ENCODE peak calls at places on chromosome 13, in nine cellular contexts. P is BE2C, X is K562, Y is endothelial cell, D is stomach, M is fibroblast of lung, R is progenitor cell of endocrine pancreas, B is upper lobe of left lung, Z is AG10803. G is an unnamed sample.

GRCh38 chr13:99417821-99418662 is 83.2 kb upstream of the TM9SF2 start:
- DNase-seq in P (no peak), X (no peak), Y (no peak), D (peak), M (peak), R (no peak), B (no peak), Z (no peak), G (no peak)

GRCh38 chr13:85798999-85799646 is at the start of gene SLITRK6:
- DNase-seq in P (peak), X (no peak), Y (peak), D (no peak), M (peak), R (no peak), B (no peak), Z (no peak), G (no peak)

GRCh38 chr13:97878421-97879375 is 74.8 kb upstream of the IPO5 start:
- DNase-seq in P (no peak), X (no peak), Y (no peak), D (no peak), M (peak), R (no peak), B (no peak), Z (no peak), G (no peak)

GRCh38 chr13:110832531-110832930 is 82.3 kb downstream of the ANKRD10 start:
- DNase-seq in P (no peak), X (no peak), Y (no peak), D (no peak), M (no peak), R (no peak), B (peak), Z (no peak), G (no peak)

GRCh38 chr13:61960981-61961380 is 545.3 kb upstream of the PCDH20 start:
- DNase-seq in P (no peak), X (no peak), Y (no peak), D (no peak), M (no peak), R (no peak), B (no peak), Z (no peak), G (no peak)

GRCh38 chr13:95243207-95243606 is 58.0 kb downstream of the ABCC4 start:
- DNase-seq in P (no peak), X (peak), Y (no peak), D (no peak), M (peak), R (no peak), B (no peak), Z (no peak), G (no peak)

GRCh38 chr13:97856001-97856675 is 97.3 kb upstream of the IPO5 start:
- DNase-seq in P (peak), X (no peak), Y (no peak), D (no peak), M (peak), R (no peak), B (no peak), Z (peak), G (no peak)

GRCh38 chr13:99258210-99258860 is at the start of gene GPR18:
- DNase-seq in P (no peak), X (no peak), Y (no peak), D (no peak), M (no peak), R (no peak), B (no peak), Z (no peak), G (no peak)

GRCh38 chr13:110541526-110541920 is 20.0 kb downstream of the RAB20 start:
- DNase-seq in P (no peak), X (no peak), Y (no peak), D (peak), M (peak), R (no peak), B (no peak), Z (peak), G (no peak)

GRCh38 chr13:100542546-100543156 is 45.9 kb downstream of the GGACT start:
- DNase-seq in P (no peak), X (peak), Y (no peak), D (no peak), M (peak), R (no peak), B (no peak), Z (peak), G (no peak)

GRCh38 chr13:47397739-47398138 is 500.9 kb upstream of the HTR2A start:
- DNase-seq in P (no peak), X (no peak), Y (no peak), D (no peak), M (peak), R (no peak), B (no peak), Z (no peak), G (no peak)
- TF ChIP-seq CTCF in P (peak), X (no peak), Y (no peak), D (no peak), M (no peak), R (no peak), B (no peak), Z (no peak), G (no peak)

DNA sequence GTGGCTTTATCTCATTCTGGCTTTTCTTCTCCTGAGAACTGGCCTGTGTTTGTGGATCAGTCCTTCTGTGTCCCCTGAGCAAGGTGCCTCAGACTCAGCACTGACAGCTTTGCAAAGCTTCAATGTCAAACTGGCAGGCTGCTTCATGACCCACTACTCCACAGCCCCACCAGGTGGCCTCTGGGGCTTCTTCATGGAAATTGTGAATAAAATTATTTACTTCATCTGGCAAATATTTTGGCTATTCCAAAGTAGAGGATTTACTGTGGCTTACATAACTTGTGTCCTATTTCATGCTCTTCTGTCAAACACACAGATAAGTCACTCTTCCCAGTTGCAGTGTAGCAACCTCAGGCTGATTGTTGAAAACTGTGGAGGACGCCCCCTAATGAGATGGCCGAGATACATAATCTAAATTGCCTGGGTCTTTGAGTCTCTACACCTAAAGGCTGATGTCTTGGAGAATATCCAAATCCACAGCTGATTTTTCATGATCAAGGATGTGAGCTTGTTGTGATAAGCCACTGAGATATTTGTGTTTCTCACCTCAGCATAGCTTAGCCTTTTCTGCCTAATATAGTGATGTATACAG is 721.9 kb upstream of the SLC10A2 start:
- DNase-seq in P (peak), X (no peak), Y (peak), D (no peak), M (no peak), R (no peak), B (no peak), Z (no peak), G (no peak)
- TF ChIP-seq CTCF in P (peak), X (no peak), Y (peak), D (no peak), M (peak), R (peak), B (no peak), Z (no peak), G (peak)

GRCh38 chr13:45473627-45474026 is 8.9 kb downstream of the COG3 start:
- DNase-seq in P (peak), X (peak), Y (no peak), D (no peak), M (no peak), R (no peak), B (no peak), Z (no peak), G (no peak)
- TF ChIP-seq CTCF in P (peak), X (peak), Y (peak), D (no peak), M (peak), R (peak), B (no peak), Z (no peak), G (peak)

DNA sequence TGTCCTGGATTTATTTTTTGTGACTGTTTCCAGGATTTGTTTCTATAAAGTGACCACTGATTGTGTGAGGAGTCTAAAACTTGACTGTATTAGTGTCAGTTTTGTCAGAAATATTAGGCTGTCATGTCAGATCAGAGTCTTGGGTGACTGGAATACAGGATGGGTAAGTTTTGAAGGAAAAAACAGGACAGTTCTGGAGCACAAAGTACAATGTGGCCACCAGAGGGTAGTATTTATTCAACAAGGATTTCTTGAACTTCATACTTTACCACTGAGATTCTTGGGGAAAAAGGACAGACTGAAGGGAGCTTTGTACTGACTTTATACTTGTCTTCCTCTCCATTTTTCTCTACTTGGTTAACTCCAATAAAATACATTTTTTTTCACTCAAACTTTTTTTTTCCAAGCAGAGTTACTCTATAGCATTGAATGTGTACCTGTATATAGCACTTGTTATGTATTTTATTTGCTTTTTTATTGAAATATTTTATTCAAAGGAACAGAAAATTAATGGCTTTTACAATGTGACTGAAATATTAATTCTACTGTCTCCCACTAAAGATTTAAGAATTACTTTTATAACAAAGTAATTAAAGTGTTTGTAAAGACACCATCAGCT is 51.1 kb downstream of the LMO7 start:
- DNase-seq in P (no peak), X (peak), Y (peak), D (no peak), M (peak), R (no peak), B (no peak), Z (peak), G (no peak)
- TF ChIP-seq CTCF in P (peak), X (peak), Y (peak), D (peak), M (peak), R (peak), B (peak), Z (peak), G (peak)

GRCh38 chr13:24407844-24408243 is 98.5 kb downstream of the C1QTNF9 start:
- DNase-seq in P (no peak), X (no peak), Y (no peak), D (no peak), M (no peak), R (no peak), B (no peak), Z (no peak), G (no peak)
- TF ChIP-seq CTCF in P (peak), X (peak), Y (no peak), D (no peak), M (peak), R (peak), B (no peak), Z (no peak), G (peak)

DNA sequence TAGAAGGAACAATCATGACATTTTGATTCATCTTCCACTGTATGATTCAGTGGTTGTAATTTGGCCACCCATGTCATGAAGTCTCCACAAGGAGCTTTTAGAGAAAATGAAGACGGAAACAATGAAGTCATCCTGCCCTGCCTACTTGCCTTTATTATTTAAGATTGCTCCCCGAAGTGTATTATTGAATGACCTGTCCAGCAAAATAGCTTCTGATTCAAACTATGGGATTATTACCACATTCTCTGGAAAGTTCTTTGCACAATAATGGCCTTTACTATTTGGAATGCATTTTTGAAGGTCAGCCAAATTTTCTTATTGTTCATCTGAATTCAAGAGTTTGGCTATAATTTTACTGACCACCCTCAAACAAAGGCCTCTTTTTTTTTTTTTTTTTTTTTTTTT is 77.8 kb upstream of the RFC3 start:
- DNase-seq in P (no peak), X (no peak), Y (no peak), D (no peak), M (peak), R (no peak), B (no peak), Z (peak), G (no peak)
- TF ChIP-seq CTCF in P (no peak), X (no peak), Y (no peak), D (no peak), M (no peak), R (no peak), B (no peak), Z (no peak), G (no peak)

GRCh38 chr13:23375007-23375971 is 58.2 kb downstream of the SACS start:
- DNase-seq in P (peak), X (peak), Y (peak), D (peak), M (peak), R (peak), B (peak), Z (peak), G (peak)
- TF ChIP-seq CTCF in P (no peak), X (no peak), Y (peak), D (no peak), M (no peak), R (peak), B (peak), Z (peak), G (peak)

GRCh38 chr13:36475468-36475867 is 43.2 kb downstream of the CCNA1 start:
- DNase-seq in P (no peak), X (peak), Y (no peak), D (no peak), M (peak), R (no peak), B (no peak), Z (no peak), G (no peak)
- TF ChIP-seq CTCF in P (peak), X (peak), Y (no peak), D (no peak), M (no peak), R (no peak), B (no peak), Z (peak), G (no peak)

DNA sequence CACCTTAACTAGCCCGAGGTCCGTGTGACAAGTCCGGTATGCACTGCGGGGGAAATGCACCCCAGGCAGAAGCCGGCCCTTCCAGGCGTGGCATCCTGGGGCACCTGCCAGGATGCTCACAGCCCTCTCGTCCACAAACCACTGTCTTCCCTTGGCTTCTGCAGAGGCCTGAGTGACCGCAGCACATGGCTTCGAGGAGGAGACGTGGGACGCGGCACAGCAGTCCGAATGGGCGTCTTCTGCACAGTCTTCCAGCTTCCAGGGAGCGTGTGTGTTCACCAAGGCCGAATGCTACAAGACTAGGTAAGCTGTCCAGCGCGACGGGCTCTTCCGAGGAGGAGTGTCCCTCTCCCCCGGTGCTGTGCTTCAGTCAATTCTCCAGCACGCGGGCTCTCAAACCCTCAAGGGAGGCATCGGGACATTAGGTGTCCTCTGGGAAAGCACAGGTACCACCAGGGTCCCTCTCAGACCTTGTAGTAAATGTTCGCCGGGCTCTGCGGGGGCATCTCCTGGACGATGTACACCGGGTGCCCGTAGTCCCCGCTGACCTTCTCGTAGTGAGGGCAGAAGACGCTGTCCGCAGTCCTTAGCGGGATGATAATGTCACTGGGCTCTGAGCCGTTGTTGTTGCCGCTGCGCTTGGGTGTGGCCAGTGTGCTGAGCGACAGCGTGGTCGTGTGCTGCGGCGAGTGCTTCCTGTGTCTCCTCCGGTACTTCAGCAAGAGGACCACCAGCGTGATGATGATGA is 42.7 kb downstream of the EFNB2 start:
- DNase-seq in P (no peak), X (no peak), Y (no peak), D (no peak), M (no peak), R (no peak), B (peak), Z (no peak), G (no peak)
- TF ChIP-seq CTCF in P (no peak), X (no peak), Y (no peak), D (no peak), M (no peak), R (no peak), B (no peak), Z (no peak), G (no peak)